ENCODE peak calls at places on chromosomes 6 and 20, in six cellular contexts. Q, A, P, T, R and S are unnamed samples.

GRCh38 chr6:17768388-17768787 is 61.7 kb upstream of the NUP153 start:
- DNase-seq in Q (no peak), A (no peak), P (no peak), T (no peak), R (no peak), S (peak)

GRCh38 chr6:69907981-69908498 is 41.7 kb downstream of the COL19A1 start:
- DNase-seq in Q (no peak), A (no peak), P (no peak), T (no peak), R (no peak), S (no peak)

GRCh38 chr6:30060634-30060981 is 457 bp upstream of the POLR1H start:
- DNase-seq in Q (peak), A (no peak), P (peak), T (peak), R (peak), S (peak)

GRCh38 chr6:117483004-117483644 is 650 bp downstream of the DCBLD1 start:
- DNase-seq in Q (peak), A (peak), P (peak), T (no peak), R (peak), S (no peak)

GRCh38 chr6:152453421-152453820 is 183.7 kb downstream of the SYNE1 start:
- DNase-seq in Q (no peak), A (no peak), P (no peak), T (no peak), R (no peak), S (no peak)

GRCh38 chr20:43859994-43860393 is 54.7 kb upstream of the TOX2 start:
- DNase-seq in Q (no peak), A (no peak), P (no peak), T (no peak), R (no peak), S (no peak)

GRCh38 chr20:364905-365794 is 15.4 kb upstream of the TRIB3 start:
- DNase-seq in Q (peak), A (no peak), P (peak), T (peak), R (no peak), S (no peak)

GRCh38 chr20:57596998-57597939 is 23.0 kb downstream of the ZBP1 start:
- DNase-seq in Q (peak), A (peak), P (peak), T (peak), R (peak), S (peak)

GRCh38 chr6:144397141-144397540 is 112.0 kb downstream of the UTRN start:
- DNase-seq in Q (no peak), A (no peak), P (no peak), T (no peak), R (no peak), S (no peak)

GRCh38 chr20:56359212-56360132 is 698 bp downstream of the FAM210B start:
- DNase-seq in Q (peak), A (peak), P (peak), T (no peak), R (peak), S (no peak)

GRCh38 chr6:6751615-6752014 is 163.1 kb downstream of the LY86 start:
- DNase-seq in Q (peak), A (no peak), P (no peak), T (no peak), R (peak), S (no peak)

GRCh38 chr6:133863228-133863627 is 25.7 kb upstream of the TCF21 start:
- DNase-seq in Q (no peak), A (no peak), P (no peak), T (no peak), R (no peak), S (no peak)